ENCODE peak calls at places on chromosome X, in four cellular contexts. One of them, this sample, is unnamed.
A peak's percentile ranks its signal among the peaks of the same experiment; 100 is the strongest.

GRCh38 chrX:29841750-29842149 is 373.6 kb upstream of the MAGEB2 start:
- DNase-seq in HepG2: no peak
- DNase-seq in H1: no peak
- DNase-seq in GM12878: no peak
- DNase-seq in this sample: no peak

GRCh38 chrX:112867570-112867969 is 26.9 kb upstream of the AMOT start:
- DNase-seq in HepG2: no peak
- DNase-seq in H1: no peak
- DNase-seq in GM12878: no peak
- DNase-seq in this sample: peak; percentile 16

GRCh38 chrX:70613295-70613694 is 168.7 kb downstream of the DLG3 start:
- DNase-seq in HepG2: no peak
- DNase-seq in H1: no peak
- DNase-seq in GM12878: no peak
- DNase-seq in this sample: no peak

GRCh38 chrX:151692825-151693224 is 2.4 kb upstream of the PRRG3 start:
- DNase-seq in HepG2: no peak
- DNase-seq in H1: no peak
- DNase-seq in GM12878: no peak
- DNase-seq in this sample: no peak

GRCh38 chrX:45743906-45744625 is 543.4 kb upstream of the DIPK2B start:
- DNase-seq in HepG2: no peak
- DNase-seq in H1: no peak
- DNase-seq in GM12878: no peak
- DNase-seq in this sample: no peak

GRCh38 chrX:56281789-56282188 is 49.6 kb downstream of the KLF8 start:
- DNase-seq in HepG2: peak; percentile 8
- DNase-seq in H1: no peak
- DNase-seq in GM12878: no peak
- DNase-seq in this sample: no peak

GRCh38 chrX:154486052-154486395 is 391 bp downstream of the UBL4A start:
- DNase-seq in HepG2: no peak
- DNase-seq in H1: peak; percentile 53
- DNase-seq in GM12878: no peak
- DNase-seq in this sample: no peak

GRCh38 chrX:7706032-7706431 is 136.9 kb upstream of the VCX start:
- DNase-seq in HepG2: no peak
- DNase-seq in H1: no peak
- DNase-seq in GM12878: no peak
- DNase-seq in this sample: no peak

GRCh38 chrX:150411656-150412055 is 48.5 kb downstream of the MAMLD1 start:
- DNase-seq in HepG2: no peak
- DNase-seq in H1: no peak
- DNase-seq in GM12878: no peak
- DNase-seq in this sample: no peak

GRCh38 chrX:115642895-115643530 is 82.0 kb downstream of the PLS3 start:
- DNase-seq in HepG2: peak; percentile 6
- DNase-seq in H1: no peak
- DNase-seq in GM12878: peak; percentile 23
- DNase-seq in this sample: peak; percentile 44

GRCh38 chrX:19888419-19888879 is 1.0 kb upstream of the SH3KBP1 start:
- DNase-seq in HepG2: peak; percentile 78
- DNase-seq in H1: no peak
- DNase-seq in GM12878: no peak
- DNase-seq in this sample: peak; percentile 58

GRCh38 chrX:131308980-131309379 is 19.9 kb upstream of the IGSF1 start:
- DNase-seq in HepG2: no peak
- DNase-seq in H1: no peak
- DNase-seq in GM12878: no peak
- DNase-seq in this sample: no peak

GRCh38 chrX:132094169-132094568 is 33.7 kb downstream of the FRMD7 start:
- DNase-seq in HepG2: no peak
- DNase-seq in H1: no peak
- DNase-seq in GM12878: no peak
- DNase-seq in this sample: no peak

GRCh38 chrX:16573781-16574180 is 76.2 kb upstream of the S100G start:
- DNase-seq in HepG2: no peak
- DNase-seq in H1: no peak
- DNase-seq in GM12878: no peak
- DNase-seq in this sample: no peak

DNA sequence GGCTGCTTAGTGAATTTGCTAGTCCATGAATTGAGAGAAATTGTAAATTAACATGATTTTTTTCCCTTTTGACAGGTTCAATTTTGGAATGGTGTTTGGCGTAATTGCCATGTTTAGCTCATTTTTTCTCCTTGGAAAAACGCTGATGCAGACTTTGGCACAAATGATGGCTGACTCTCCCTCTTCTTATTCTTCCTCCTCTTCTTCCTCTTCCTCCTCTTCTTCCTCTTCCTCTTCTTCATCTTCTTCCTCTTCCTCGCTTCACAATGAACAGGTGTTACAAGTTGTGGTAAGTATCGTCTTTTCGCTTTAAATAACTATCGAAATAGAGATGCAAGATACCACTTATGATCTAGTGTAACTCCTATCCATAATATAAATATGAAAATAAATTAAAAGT is 5.7 kb downstream of the MBTPS2 start:
- DNase-seq in HepG2: no peak
- DNase-seq in H1: no peak
- DNase-seq in GM12878: no peak
- DNase-seq in this sample: no peak
- TF ChIP-seq SUZ12 in HepG2: no peak
- TF ChIP-seq SUZ12 in H1: no peak
- TF ChIP-seq SUZ12 in GM12878: no peak
- TF ChIP-seq SUZ12 in this sample: no peak

DNA sequence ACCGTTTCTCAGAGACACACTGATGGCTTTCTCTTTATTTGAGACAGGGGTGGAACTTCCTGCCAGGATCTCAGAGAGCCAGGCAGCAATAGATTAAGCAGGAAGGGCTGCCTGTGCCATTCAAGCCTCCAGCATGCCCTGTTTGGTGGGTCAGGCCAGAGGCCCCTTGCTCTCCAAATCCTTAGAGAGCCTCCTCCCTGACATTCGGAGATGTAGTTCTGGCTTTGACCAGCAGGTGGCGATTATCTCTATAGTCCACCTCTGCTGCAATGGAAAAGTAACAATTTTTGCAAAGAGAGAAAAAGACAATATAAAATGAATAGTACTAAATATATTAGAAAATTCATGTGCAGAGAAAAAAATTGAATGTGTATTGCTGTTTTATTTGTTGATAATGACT is 93.9 kb downstream of the NXF2B start:
- DNase-seq in HepG2: peak; percentile 6
- DNase-seq in H1: peak; percentile 67
- DNase-seq in GM12878: no peak
- DNase-seq in this sample: peak; percentile 30
- TF ChIP-seq ZNF274 in HepG2: no peak
- TF ChIP-seq ZNF274 in H1: no peak
- TF ChIP-seq ZNF274 in GM12878: no peak
- TF ChIP-seq ZNF274 in this sample: no peak

DNA sequence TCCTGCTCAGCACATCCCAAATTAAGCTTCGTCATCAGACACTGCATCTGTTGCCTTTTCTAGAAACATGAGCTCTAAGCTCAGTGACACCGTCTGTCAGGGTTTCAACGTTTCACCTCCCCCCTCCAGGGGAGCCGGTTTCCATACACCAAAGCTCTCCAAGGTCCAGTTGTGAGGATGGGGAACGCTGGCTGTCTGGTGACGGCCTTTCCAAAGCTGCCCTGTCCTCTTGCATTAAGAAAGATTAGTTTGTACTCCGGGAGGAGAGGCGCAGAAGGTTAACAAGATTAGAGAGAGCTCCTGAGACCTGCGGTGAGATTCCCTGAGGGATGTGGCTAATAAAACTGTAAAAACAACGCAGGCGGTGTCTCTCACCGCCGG is 43.2 kb downstream of the ASMT start:
- DNase-seq in HepG2: no peak
- DNase-seq in H1: no peak
- DNase-seq in GM12878: no peak
- DNase-seq in this sample: no peak
- H3K4me1 ChIP-seq in HepG2: no peaks in the 10 kb centered on the region
- H3K4me1 ChIP-seq in H1: no peaks in the 10 kb centered on the region
- H3K4me1 ChIP-seq in GM12878: peaks cover 9% of the 10 kb centered on the region
- H3K4me1 ChIP-seq in this sample: peaks cover 2% of the 10 kb centered on the region

GRCh38 chrX:107716045-107716684 is 59.4 kb downstream of the TSC22D3 start:
- DNase-seq in HepG2: no peak
- DNase-seq in H1: no peak
- DNase-seq in GM12878: no peak
- DNase-seq in this sample: no peak
- TF ChIP-seq SUZ12 in HepG2: no peak
- TF ChIP-seq SUZ12 in H1: no peak
- TF ChIP-seq SUZ12 in GM12878: no peak
- TF ChIP-seq SUZ12 in this sample: no peak

GRCh38 chrX:39877919-39878318 is 219.8 kb downstream of the BCOR start:
- DNase-seq in HepG2: no peak
- DNase-seq in H1: no peak
- DNase-seq in GM12878: no peak
- DNase-seq in this sample: no peak

GRCh38 chrX:39886282-39886681 is 211.5 kb downstream of the BCOR start:
- DNase-seq in HepG2: no peak
- DNase-seq in H1: no peak
- DNase-seq in GM12878: no peak
- DNase-seq in this sample: no peak

GRCh38 chrX:39888730-39889129 is 209.0 kb downstream of the BCOR start:
- DNase-seq in HepG2: no peak
- DNase-seq in H1: no peak
- DNase-seq in GM12878: no peak
- DNase-seq in this sample: no peak

GRCh38 chrX:39883664-39884063 is 214.1 kb downstream of the BCOR start:
- DNase-seq in HepG2: no peak
- DNase-seq in H1: no peak
- DNase-seq in GM12878: no peak
- DNase-seq in this sample: no peak
- TF ChIP-seq ZNF274 in HepG2: no peak
- TF ChIP-seq ZNF274 in H1: no peak
- TF ChIP-seq ZNF274 in GM12878: no peak
- TF ChIP-seq ZNF274 in this sample: no peak

GRCh38 chrX:10112510-10112909 is 44.3 kb upstream of the CLCN4 start:
- DNase-seq in HepG2: no peak
- DNase-seq in H1: no peak
- DNase-seq in GM12878: peak; percentile 55
- DNase-seq in this sample: no peak
- H3K4me1 ChIP-seq in HepG2: peaks cover 14% of the 10 kb centered on the region
- H3K4me1 ChIP-seq in H1: no peaks in the 10 kb centered on the region
- H3K4me1 ChIP-seq in GM12878: peaks cover 42% of the 10 kb centered on the region
- H3K4me1 ChIP-seq in this sample: no peaks in the 10 kb centered on the region

GRCh38 chrX:39835241-39835640 is 262.5 kb downstream of the BCOR start:
- DNase-seq in HepG2: no peak
- DNase-seq in H1: no peak
- DNase-seq in GM12878: no peak
- DNase-seq in this sample: no peak

GRCh38 chrX:39835776-39836175 is 262.0 kb downstream of the BCOR start:
- DNase-seq in HepG2: no peak
- DNase-seq in H1: no peak
- DNase-seq in GM12878: no peak
- DNase-seq in this sample: no peak

GRCh38 chrX:39837688-39838087 is 260.1 kb downstream of the BCOR start:
- DNase-seq in HepG2: no peak
- DNase-seq in H1: no peak
- DNase-seq in GM12878: no peak
- DNase-seq in this sample: no peak

GRCh38 chrX:39834600-39834999 is 263.2 kb downstream of the BCOR start:
- DNase-seq in HepG2: no peak
- DNase-seq in H1: no peak
- DNase-seq in GM12878: no peak
- DNase-seq in this sample: no peak

DNA sequence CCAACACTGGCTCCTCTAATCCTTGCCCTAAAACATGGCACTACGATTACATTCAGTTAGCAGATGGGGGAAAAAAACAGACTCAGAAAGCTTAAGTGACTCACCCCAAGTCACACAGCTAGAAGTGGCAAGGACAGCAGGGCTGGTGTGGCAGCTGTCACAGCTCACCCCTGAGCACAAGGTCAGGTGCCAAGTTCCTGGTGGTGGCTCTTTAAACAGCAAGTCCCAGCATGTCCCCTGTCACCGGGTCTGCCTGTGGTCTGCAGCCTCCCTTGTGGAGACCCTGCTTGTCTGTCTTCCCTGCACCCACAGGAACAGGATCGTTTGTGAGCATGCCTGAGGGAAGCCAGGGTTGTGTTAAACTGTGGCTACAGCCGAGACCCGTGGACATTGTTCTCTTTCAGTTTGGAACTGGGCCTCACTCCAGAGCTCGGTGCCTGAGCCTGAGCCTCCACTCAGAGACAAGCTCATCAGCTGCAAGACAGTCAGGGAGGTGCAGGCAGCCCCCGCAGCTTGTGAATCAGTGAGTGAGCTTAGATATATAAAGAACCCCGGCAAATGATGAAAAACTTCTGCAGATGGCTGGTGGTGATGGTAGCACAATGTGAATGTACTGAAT is 260.8 kb downstream of the BCOR start:
- DNase-seq in HepG2: no peak
- DNase-seq in H1: no peak
- DNase-seq in GM12878: no peak
- DNase-seq in this sample: no peak
- TF ChIP-seq SUZ12 in HepG2: no peak
- TF ChIP-seq SUZ12 in H1: no peak
- TF ChIP-seq SUZ12 in GM12878: no peak
- TF ChIP-seq SUZ12 in this sample: no peak

GRCh38 chrX:73851014-73852009 is 288.3 kb downstream of the CHIC1 start:
- DNase-seq in HepG2: no peak
- DNase-seq in H1: no peak
- DNase-seq in GM12878: peak; percentile 90
- DNase-seq in this sample: no peak
- TF ChIP-seq ZNF274 in HepG2: no peak
- TF ChIP-seq ZNF274 in H1: no peak
- TF ChIP-seq ZNF274 in GM12878: no peak
- TF ChIP-seq ZNF274 in this sample: no peak

This sample was measured in NT2/D1.